ENCODE peak calls at places on chromosomes 4 and X, in five cellular contexts. G is A549, K is HepG2, W is GM12878, Z is K562. H is an unnamed sample.

GRCh38 chr4:8478801-8479744 is 38.5 kb downstream of the TRMT44 start:
- DNase-seq in Z (peak; percentile 66), G (no peak), K (no peak), W (no peak), H (no peak)

GRCh38 chrX:69262036-69262905 is 97.0 kb upstream of the PJA1 start:
- DNase-seq in Z (no peak), W (no peak), K (no peak), G (no peak), H (no peak)

GRCh38 chr4:154277164-154277563 is 214.4 kb downstream of the DCHS2 start:
- DNase-seq in K (no peak), G (no peak), Z (no peak), W (no peak), H (peak; percentile 39)

GRCh38 chrX:42273387-42273786 is 350.0 kb upstream of the CASK start:
- DNase-seq in K (no peak), Z (no peak), G (no peak), W (no peak), H (no peak)

GRCh38 chr4:44725166-44725565 is 1.2 kb downstream of the GNPDA2 start:
- DNase-seq in G (no peak), K (no peak), W (no peak), Z (no peak), H (no peak)

GRCh38 chrX:10574663-10575062 is 45.7 kb downstream of the MID1 start:
- DNase-seq in G (no peak), W (no peak), K (no peak), Z (no peak), H (no peak)

GRCh38 chrX:19627533-19627932 is 112.2 kb upstream of the MAP3K15 start:
- DNase-seq in W (no peak), Z (no peak), G (no peak), K (no peak), H (no peak)

GRCh38 chrX:40105791-40106676 is 8.3 kb upstream of the BCOR start:
- DNase-seq in W (no peak), Z (peak; percentile 68), K (no peak), G (peak; percentile 38), H (peak; percentile 57)

GRCh38 chr4:102429553-102429952 is 71.6 kb upstream of the NFKB1 start:
- DNase-seq in G (peak; percentile 40), Z (no peak), W (no peak), K (no peak), H (no peak)

GRCh38 chr4:14149469-14150030 is 522.0 kb upstream of the BOD1L1 start:
- DNase-seq in G (no peak), K (no peak), Z (no peak), W (no peak), H (no peak)

GRCh38 chrX:42837092-42837726 is 59.2 kb upstream of the PPP1R2C start:
- DNase-seq in K (no peak), Z (no peak), G (no peak), W (no peak), H (no peak)

GRCh38 chr4:23035521-23036056 is 342.9 kb downstream of the GBA3 start:
- DNase-seq in W (no peak), Z (no peak), K (no peak), G (no peak), H (no peak)

GRCh38 chr4:149709640-149710039 is 106.0 kb downstream of the IQCM start:
- DNase-seq in G (no peak), Z (no peak), W (no peak), K (no peak), H (no peak)

GRCh38 chr4:149708513-149709175 is 107.0 kb downstream of the IQCM start:
- DNase-seq in W (no peak), K (no peak), G (no peak), Z (no peak), H (no peak)

GRCh38 chr4:149706942-149707341 is 108.7 kb downstream of the IQCM start:
- DNase-seq in Z (no peak), K (no peak), G (no peak), W (no peak), H (no peak)

GRCh38 chr4:149711588-149711987 is 104.1 kb downstream of the IQCM start:
- DNase-seq in G (no peak), K (no peak), Z (no peak), W (no peak), H (no peak)

DNA sequence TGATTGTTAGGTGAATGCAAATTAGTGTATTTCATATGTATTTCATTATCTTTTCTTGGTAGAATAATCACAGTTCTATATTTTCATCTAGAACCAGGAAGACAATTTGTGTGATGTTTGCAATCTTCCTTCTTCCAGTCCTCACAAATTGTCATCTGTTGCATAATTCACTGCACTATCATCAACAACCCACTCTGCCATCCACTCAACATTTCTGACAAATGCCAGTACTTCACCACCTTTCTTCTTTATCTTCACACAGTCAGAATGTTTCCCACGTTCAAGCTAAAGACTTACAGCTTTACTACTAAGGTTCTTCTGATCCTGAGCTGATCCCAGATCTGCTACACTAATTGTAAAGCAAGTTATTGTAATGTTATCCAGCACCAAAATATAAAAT is 107.8 kb downstream of the IQCM start:
- DNase-seq in K (no peak), W (no peak), G (no peak), Z (no peak), H (no peak)
- TF ChIP-seq USF2 in K (no peak), W (no peak), G (no peak), Z (no peak), H (no peak)

DNA sequence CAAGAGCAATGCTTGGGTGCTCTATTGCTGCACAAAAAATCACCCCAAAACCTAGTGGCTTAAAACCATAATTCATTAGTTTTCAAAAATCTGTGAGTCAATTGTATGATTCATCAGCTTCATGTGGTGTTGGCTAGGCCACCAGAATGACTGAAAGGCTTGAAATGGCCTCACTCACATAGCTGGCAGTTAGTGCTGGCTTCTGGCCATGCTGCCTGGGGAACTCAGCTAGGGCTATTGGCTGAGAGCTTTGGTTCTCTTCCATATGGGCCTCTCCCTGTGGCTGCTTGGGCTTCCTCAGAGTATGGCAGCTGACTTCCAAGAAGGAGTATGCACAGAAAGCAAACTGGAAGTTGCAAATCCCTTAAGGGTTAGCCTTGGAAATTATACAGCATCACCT is 3.1 kb upstream of the MTMR1 start:
- DNase-seq in K (no peak), G (no peak), Z (no peak), W (no peak), H (no peak)
- TF ChIP-seq ESRRA in K (no peak), G (no peak), Z (no peak), W (no peak), H (no peak)

GRCh38 chr4:88341227-88342192 is 37.1 kb upstream of the HERC6 start:
- DNase-seq in W (no peak), G (peak; percentile 41), Z (no peak), K (peak; percentile 10), H (no peak)
- TF ChIP-seq USF2 in W (no peak), G (no peak), Z (no peak), K (no peak), H (no peak)

DNA sequence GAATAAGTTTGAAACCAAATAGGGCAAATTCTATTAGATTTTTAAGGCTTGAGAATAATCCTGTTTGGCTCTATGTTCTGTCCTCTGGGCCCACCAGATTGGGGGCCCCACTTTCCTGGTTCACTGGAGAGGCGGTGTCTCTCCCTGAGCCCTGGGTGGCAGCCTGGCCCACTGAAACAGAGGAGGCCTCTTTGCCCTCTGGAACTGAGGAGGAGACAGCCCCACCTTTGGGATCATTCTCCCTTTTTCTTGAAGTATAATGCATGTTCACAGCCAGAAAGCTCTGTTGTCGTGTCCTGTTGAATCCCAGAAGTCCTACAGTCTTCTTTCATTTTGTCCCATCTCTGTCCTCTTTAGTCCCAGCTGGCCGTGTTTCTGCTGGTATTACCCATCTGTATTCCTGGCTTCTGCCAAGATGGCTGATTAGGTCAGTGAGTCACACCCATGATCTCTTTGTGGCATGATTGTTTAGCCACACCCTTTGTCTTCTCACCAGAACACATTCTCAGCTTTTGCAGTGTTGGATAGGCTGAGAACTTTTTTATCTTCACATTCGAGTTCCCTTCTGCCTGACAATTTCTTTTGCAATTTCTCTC is 8.1 kb upstream of the TBC1D25 start:
- DNase-seq in W (no peak), Z (peak; percentile 48), K (no peak), G (peak; percentile 28), H (no peak)
- TF ChIP-seq ESRRA in W (no peak), Z (no peak), K (no peak), G (no peak), H (no peak)

DNA sequence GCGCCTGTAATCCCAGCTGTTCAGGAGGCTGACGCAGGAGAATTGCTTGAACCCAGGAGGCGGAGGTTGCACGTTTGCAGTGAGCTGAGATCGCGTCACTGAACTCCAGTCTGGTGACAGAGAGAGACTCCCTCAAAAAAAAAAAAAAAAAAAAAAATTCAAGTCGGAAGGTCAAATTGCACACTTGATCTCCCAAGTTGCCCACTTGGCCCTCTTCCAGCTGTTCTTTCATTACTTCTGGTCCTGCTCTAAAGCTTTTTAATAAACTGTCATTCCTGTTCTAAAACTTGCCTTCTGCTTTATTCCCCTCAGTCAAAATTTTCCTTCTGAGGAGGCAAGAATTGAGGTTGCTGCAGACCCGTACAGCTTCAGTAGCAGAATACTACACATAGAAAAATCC is 2358.0 kb downstream of the ARAP2 start:
- DNase-seq in K (no peak), G (no peak), W (no peak), Z (no peak), H (no peak)
- TF ChIP-seq USF2 in K (no peak), G (no peak), W (no peak), Z (no peak), H (no peak)

GRCh38 chr4:155703486-155704227 is 37.0 kb downstream of the GUCY1A1 start:
- DNase-seq in K (no peak), Z (no peak), G (no peak), W (peak; percentile 21), H (no peak)
- TF ChIP-seq ESRRA in K (no peak), Z (no peak), G (no peak), W (no peak), H (no peak)

GRCh38 chrX:531611-531936 is 99.0 kb upstream of the SHOX start:
- DNase-seq in K (no peak), Z (no peak), G (no peak), W (no peak), H (peak; percentile 52)

GRCh38 chrX:530726-531610 is 99.6 kb upstream of the SHOX start:
- DNase-seq in K (no peak), Z (no peak), G (no peak), W (no peak), H (peak; percentile 22)

GRCh38 chrX:525134-525533 is 105.5 kb upstream of the SHOX start:
- DNase-seq in W (no peak), Z (no peak), G (no peak), K (no peak), H (no peak)

GRCh38 chrX:522456-522855 is 108.1 kb upstream of the SHOX start:
- DNase-seq in W (no peak), Z (no peak), G (no peak), K (no peak), H (no peak)

GRCh38 chrX:526295-527224 is 104.0 kb upstream of the SHOX start:
- DNase-seq in W (no peak), Z (no peak), G (peak; percentile 33), K (peak; percentile 84), H (no peak)
- TF ChIP-seq USF2 in W (no peak), Z (no peak), G (no peak), K (no peak), H (no peak)

H was measured in WTC11.